ENCODE peak calls at places on chromosome 16, in four cellular contexts. One of them, this sample, is unnamed.
A peak's percentile ranks its signal among the peaks of the same experiment; 100 is the strongest.

GRCh38 chr16:33877-34707 is 19.3 kb downstream of the POLR3K start:
- DNase-seq in coronary artery: no peak
- DNase-seq in iris pigment epithelial cell: no peak
- DNase-seq in heart left ventricle: no peak
- DNase-seq in this sample: no peak

GRCh38 chr16:84728853-84729424 is 29.1 kb downstream of the USP10 start:
- DNase-seq in iris pigment epithelial cell: no peak
- DNase-seq in coronary artery: no peak
- DNase-seq in heart left ventricle: no peak
- DNase-seq in this sample: no peak

GRCh38 chr16:34802848-34803599 is 1343.6 kb downstream of the TP53TG3F start:
- DNase-seq in iris pigment epithelial cell: no peak
- DNase-seq in coronary artery: no peak
- DNase-seq in heart left ventricle: no peak
- DNase-seq in this sample: no peak

GRCh38 chr16:15993946-15994665 is 44.7 kb downstream of the ABCC1 start:
- DNase-seq in heart left ventricle: peak; percentile 42
- DNase-seq in iris pigment epithelial cell: peak; percentile 78
- DNase-seq in coronary artery: no peak
- DNase-seq in this sample: peak; percentile 97

GRCh38 chr16:82344157-82344556 is 174.1 kb upstream of the MPHOSPH6 start:
- DNase-seq in heart left ventricle: no peak
- DNase-seq in iris pigment epithelial cell: peak; percentile 10
- DNase-seq in coronary artery: no peak
- DNase-seq in this sample: no peak

GRCh38 chr16:61957075-61957474 is 79.2 kb downstream of the CDH8 start:
- DNase-seq in heart left ventricle: no peak
- DNase-seq in coronary artery: no peak
- DNase-seq in iris pigment epithelial cell: no peak
- DNase-seq in this sample: no peak

GRCh38 chr16:35751191-35751941 is 2292.0 kb downstream of the TP53TG3F start:
- DNase-seq in heart left ventricle: no peak
- DNase-seq in coronary artery: peak; percentile 55
- DNase-seq in iris pigment epithelial cell: no peak
- DNase-seq in this sample: no peak

GRCh38 chr16:55908641-55909040 is 33.5 kb upstream of the CES5A start:
- DNase-seq in heart left ventricle: no peak
- DNase-seq in coronary artery: no peak
- DNase-seq in iris pigment epithelial cell: no peak
- DNase-seq in this sample: no peak

GRCh38 chr16:87608400-87608985 is 6.2 kb downstream of the JPH3 start:
- DNase-seq in iris pigment epithelial cell: peak; percentile 57
- DNase-seq in heart left ventricle: peak; percentile 67
- DNase-seq in coronary artery: no peak
- DNase-seq in this sample: peak; percentile 68

This sample was measured in fibroblast of the aortic adventitia.